ENCODE peak calls at places on chromosomes 12 and 14, in five cellular contexts. P is IMR-90, R is H1, Q is H9, I is neuronal stem cell. S is an unnamed sample.

GRCh38 chr14:70665448-70666363 is 24.0 kb downstream of the TTC9 start:
- DNase-seq in P (no peak), R (no peak), Q (no peak), I (no peak), S (peak)

GRCh38 chr12:89417246-89417977 is 65.1 kb upstream of the DUSP6 start:
- DNase-seq in P (peak), R (no peak), Q (no peak), I (no peak), S (no peak)

GRCh38 chr12:3200779-3201738 is 123.9 kb downstream of the TSPAN9 start:
- DNase-seq in P (no peak), R (no peak), Q (no peak), I (no peak), S (no peak)

GRCh38 chr14:92792885-92793284 is 1.2 kb upstream of the GOLGA5 start:
- DNase-seq in P (no peak), R (no peak), Q (no peak), I (no peak), S (peak)

GRCh38 chr12:52331039-52331438 is 9.8 kb upstream of the KRT83 start:
- DNase-seq in P (no peak), R (no peak), Q (no peak), I (no peak), S (no peak)

GRCh38 chr12:69027411-69027811 is 94.4 kb upstream of the CPM start:
- DNase-seq in P (peak), R (no peak), Q (no peak), I (no peak), S (no peak)

GRCh38 chr12:13090054-13090453 is 13.4 kb downstream of the GSG1 start:
- DNase-seq in P (no peak), R (no peak), Q (no peak), I (no peak), S (no peak)

GRCh38 chr12:51951843-51952722 is 584 bp downstream of the ACVR1B start:
- DNase-seq in P (no peak), R (peak), Q (peak), I (no peak), S (peak)

GRCh38 chr12:130249376-130249775 is 87.1 kb downstream of the FZD10 start:
- DNase-seq in P (no peak), R (no peak), Q (no peak), I (no peak), S (peak)

GRCh38 chr12:64566122-64566521 is 44.2 kb upstream of the RASSF3 start:
- DNase-seq in P (peak), R (no peak), Q (no peak), I (no peak), S (no peak)

DNA sequence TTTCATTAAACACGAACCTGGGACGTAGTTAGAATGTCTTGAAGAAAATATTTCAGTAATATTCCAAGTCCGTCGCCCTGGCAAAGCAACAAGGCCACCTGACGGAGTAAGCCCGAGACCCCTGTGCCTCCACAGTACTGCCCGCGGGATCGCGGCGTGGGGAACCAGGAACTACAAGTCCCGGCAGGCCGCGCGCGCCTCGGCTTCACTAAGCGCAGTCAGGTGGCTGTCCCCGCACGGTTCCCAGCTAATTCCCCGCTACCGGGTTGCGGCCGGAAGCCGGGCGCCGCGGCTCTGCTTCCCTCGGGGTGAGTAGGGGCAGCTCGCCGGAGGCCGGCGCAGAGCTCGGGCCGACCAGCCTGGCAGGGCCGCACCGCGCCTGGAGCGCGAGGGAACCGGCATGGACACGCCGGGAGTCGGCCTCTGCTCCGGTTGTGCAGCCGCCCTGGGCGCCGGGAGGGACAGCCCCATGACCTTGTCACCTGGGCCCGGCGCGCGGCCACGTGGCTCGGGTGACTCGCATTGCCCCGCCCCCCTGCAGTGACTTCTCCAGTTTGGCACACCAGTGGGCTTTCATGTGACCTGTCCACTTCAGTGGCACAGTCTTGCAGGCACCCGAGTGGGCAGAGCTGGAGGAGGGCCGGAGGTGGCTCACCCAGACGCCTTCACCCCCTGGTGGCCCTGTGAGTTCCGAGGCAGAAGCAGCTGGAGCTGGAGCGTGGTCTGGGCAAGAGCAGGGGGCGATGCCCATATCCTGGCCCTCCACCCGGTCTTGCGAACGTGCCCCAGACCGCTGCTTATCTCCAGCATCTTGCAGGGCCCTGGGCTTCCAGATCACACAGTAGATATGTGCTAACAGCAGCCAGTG is at the start of gene ADCK1:
- DNase-seq in P (peak), R (peak), Q (peak), I (peak), S (peak)
- H4K8ac ChIP-seq in P (peak), R (peak), Q (no peak), I (peak), S (no peak)

GRCh38 chr12:49643961-49644619 is 20.7 kb downstream of the PRPF40B start:
- DNase-seq in P (no peak), R (no peak), Q (no peak), I (no peak), S (no peak)
- H3K9ac ChIP-seq in P (no peak), R (no peak), Q (no peak), I (no peak), S (no peak)

GRCh38 chr12:11651377-11651776 is 1.9 kb downstream of the ETV6 start:
- DNase-seq in P (no peak), R (no peak), Q (no peak), I (no peak), S (no peak)

GRCh38 chr12:11650697-11651281 is 1.3 kb downstream of the ETV6 start:
- DNase-seq in P (peak), R (no peak), Q (no peak), I (peak), S (no peak)

GRCh38 chr12:11650279-11650696 is 814 bp downstream of the ETV6 start:
- DNase-seq in P (no peak), R (no peak), Q (peak), I (no peak), S (no peak)

GRCh38 chr12:11648514-11649412 is 711 bp upstream of the ETV6 start:
- DNase-seq in P (peak), R (peak), Q (peak), I (peak), S (peak)

DNA sequence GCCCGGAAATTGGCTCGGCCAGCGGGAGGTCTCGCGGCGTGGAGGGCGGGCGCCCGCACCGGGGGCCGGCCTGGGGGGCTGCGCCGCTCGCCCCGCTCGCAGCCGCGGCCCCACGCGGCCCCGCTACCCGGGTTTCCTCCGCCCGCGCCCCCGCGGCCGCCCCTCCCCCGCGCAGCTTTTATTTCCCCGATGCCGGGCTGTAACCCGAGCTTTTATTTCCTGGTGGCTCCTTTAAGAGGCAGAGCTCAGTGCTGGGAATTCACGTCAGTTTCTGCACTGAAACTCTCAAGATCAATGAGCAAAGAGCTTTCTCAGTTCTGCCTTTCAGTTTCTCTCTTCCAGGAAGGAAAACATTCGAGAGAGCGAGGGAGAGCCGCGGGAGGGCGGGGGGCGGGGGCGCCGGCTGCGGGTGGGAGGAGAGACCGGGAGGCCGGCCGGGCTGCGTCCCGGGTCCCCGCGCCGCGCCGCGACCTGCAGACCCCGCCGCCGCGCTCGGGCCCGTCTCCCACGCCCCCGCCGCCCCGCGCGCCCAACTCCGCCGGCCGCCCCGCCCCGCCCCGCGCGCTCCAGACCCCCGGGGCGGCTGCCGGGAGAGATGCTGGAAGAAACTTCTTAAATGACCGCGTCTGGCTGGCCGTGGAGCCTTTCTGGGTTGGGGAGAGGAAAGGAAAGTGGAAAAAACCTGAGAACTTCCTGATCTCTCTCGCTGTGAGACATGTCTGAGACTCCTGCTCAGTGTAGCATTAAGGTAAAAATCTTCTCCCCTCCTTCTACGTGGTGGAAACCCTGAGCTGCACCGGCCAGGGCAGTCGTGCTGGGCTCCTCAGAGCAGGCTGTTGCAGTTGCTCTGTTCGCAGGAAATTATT is at the start of gene ETV6:
- DNase-seq in P (peak), R (peak), Q (peak), I (peak), S (peak)
- H4K8ac ChIP-seq in P (peak), R (peak), Q (no peak), I (no peak), S (peak)

GRCh38 chr14:100158566-100159106 is 809 bp downstream of the DEGS2 start:
- DNase-seq in P (no peak), R (no peak), Q (no peak), I (no peak), S (no peak)
- H3K9ac ChIP-seq in P (no peak), R (no peak), Q (no peak), I (no peak), S (no peak)

GRCh38 chr12:101697930-101698781 is 716 bp downstream of the CHPT1 start:
- DNase-seq in P (peak), R (no peak), Q (peak), I (peak), S (peak)
- H4K8ac ChIP-seq in P (peak), R (peak), Q (no peak), I (no peak), S (no peak)

DNA sequence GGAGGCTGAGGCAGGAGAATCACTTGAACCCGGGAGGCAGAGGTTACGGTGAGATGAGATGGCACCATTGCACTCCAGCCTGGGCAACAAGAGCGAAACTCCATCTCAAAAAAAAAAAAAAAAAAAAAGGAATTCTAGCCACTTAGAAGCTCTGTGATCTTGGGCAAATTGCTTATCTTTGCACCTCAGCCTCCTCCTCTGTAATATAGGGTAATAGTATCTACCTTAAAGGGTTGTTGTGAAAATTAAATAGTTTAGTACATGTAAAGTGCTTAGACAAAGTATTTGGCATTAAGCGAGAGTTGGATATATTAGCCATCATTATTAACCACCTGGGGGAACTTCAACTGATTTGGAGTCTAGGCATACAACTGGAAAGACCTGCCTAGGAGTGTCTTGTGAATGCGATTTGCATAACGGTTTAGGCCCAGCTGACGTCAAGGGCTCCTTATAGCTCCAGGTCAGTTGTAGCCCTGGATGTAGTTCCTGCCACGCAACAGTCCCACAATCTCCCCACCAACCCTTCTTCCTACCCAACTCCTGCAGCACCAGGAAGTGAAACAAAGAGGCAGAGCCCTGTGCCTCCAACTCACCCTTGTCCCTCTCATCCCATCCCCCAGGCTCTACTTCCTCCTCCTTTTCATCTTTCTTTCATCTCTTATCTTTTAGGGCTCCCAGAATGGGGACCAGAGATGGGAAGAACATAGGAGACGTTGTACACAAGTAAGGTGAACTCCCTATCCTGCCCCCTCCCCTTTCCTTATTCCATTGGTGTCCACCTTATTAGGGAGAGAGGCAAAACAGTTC is 2.1 kb upstream of the IL23A start:
- DNase-seq in P (no peak), R (no peak), Q (no peak), I (no peak), S (no peak)
- H3K9ac ChIP-seq in P (no peak), R (no peak), Q (no peak), I (no peak), S (no peak)

GRCh38 chr14:85093631-85094330 is 436.2 kb upstream of the FLRT2 start:
- DNase-seq in P (peak), R (no peak), Q (no peak), I (no peak), S (no peak)
- H4K8ac ChIP-seq in P (no peak), R (no peak), Q (no peak), I (no peak), S (no peak)

DNA sequence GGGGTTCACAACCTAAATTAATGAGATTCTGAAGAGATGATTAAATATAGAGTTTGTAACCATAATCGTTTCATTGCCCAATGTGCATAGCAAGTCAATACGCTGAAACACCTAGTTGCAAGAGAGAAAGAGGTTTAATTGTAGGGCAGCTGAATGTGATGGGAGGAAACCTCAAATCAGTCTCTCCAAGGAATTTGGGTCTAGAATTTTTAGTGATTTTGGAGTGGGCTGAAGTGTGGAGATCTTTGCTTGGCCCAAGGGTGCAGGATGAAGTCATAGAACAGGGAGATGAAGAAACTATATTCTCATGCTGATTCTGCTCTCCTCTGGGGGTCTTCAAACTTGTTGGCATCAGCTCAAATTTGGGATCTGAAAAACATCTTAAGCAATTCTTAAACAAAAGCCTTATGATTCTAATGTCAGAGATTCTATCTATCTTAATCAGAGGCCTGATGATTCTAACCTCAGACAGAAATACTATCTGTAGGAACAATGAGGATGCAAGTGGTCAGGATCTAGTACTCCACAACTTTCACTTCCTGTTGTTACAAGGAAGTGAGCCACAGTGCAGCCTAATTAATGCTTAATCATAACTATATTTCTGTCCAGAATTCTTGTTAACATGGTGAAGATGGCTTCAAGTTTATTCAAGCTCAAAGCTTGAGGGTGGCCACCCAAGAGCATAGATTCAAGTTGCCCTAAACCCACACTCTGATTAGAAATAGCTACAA is 80.2 kb upstream of the FUT8 start:
- DNase-seq in P (no peak), R (no peak), Q (no peak), I (no peak), S (no peak)
- H3K9ac ChIP-seq in P (no peak), R (no peak), Q (no peak), I (no peak), S (no peak)

S was measured in mesendoderm.